ENCODE peak calls at places on chromosomes 1 and 21, in four cellular contexts. S is fibroblast of mammary gland, C is suprapubic skin, J is astrocyte of the spinal cord. N is an unnamed sample.

GRCh38 chr1:243841507-243841906 is 8.5 kb downstream of the AKT3 start:
- DNase-seq in S (peak), C (no peak), J (peak), N (no peak)

GRCh38 chr1:40989066-40989465 is 9.6 kb downstream of the CTPS1 start:
- DNase-seq in S (no peak), C (no peak), J (no peak), N (no peak)

GRCh38 chr1:59058681-59059441 is 238.0 kb upstream of the FGGY start:
- DNase-seq in S (no peak), C (no peak), J (no peak), N (no peak)

GRCh38 chr1:18927654-18928272 is 25.4 kb upstream of the ALDH4A1 start:
- DNase-seq in S (no peak), C (no peak), J (peak), N (no peak)

GRCh38 chr1:1758692-1759455 is 19.4 kb downstream of the NADK start:
- DNase-seq in S (peak), C (no peak), J (no peak), N (no peak)

GRCh38 chr1:159854693-159855192 is 7.7 kb downstream of the VSIG8 start:
- DNase-seq in S (peak), C (peak), J (peak), N (peak)

GRCh38 chr1:54774820-54775498 is 10.6 kb upstream of the PARS2 start:
- DNase-seq in S (peak), C (no peak), J (peak), N (peak)

GRCh38 chr1:12031039-12031980 is 12.0 kb downstream of the MIIP start:
- DNase-seq in S (peak), C (no peak), J (no peak), N (peak)

GRCh38 chr1:19585507-19585906 is 58.6 kb upstream of the NBL1 start:
- DNase-seq in S (no peak), C (no peak), J (no peak), N (no peak)

GRCh38 chr1:25146382-25146855 is 85.9 kb downstream of the SYF2 start:
- DNase-seq in S (no peak), C (no peak), J (no peak), N (no peak)

GRCh38 chr1:16139473-16139962 is 16.4 kb downstream of the EPHA2 start:
- DNase-seq in S (peak), C (no peak), J (peak), N (no peak)

GRCh38 chr1:195345149-195345548 is 1263.1 kb downstream of the KCNT2 start:
- DNase-seq in S (no peak), C (no peak), J (no peak), N (no peak)
- TF ChIP-seq CTCF in S (no peak), C (no peak), J (no peak), N (no peak)

GRCh38 chr1:108828074-108828961 is 28.6 kb downstream of the AKNAD1 start:
- DNase-seq in S (peak), C (peak), J (peak), N (peak)
- H3K4me3 ChIP-seq in S (peak), C (peak), J (no peak), N (no peak)

DNA sequence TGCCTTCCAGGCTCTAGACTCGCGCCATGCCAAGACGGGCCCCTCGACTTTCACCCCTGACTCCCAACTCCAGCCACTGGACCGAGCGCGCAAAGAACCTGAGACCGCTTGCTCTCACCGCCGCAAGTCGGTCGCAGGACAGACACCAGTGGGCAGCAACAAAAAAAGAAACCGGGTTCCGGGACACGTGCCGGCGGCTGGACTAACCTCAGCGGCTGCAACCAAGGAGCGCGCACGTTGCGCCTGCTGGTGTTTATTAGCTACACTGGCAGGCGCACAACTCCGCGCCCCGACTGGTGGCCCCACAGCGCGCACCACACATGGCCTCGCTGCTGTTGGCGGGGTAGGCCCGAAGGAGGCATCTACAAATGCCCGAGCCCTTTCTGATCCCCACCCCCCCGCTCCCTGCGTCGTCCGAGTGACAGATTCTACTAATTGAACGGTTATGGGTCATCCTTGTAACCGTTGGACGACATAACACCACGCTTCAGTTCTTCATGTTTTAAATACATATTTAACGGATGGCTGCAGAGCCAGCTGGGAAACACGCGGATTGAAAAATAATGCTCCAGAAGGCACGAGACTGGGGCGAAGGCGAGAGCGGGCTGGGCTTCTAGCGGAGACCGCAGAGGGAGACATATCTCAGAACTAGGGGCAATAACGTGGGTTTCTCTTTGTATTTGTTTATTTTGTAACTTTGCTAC is 2.0 kb upstream of the OLIG2 start:
- DNase-seq in S (no peak), C (no peak), J (no peak), N (no peak)
- TF ChIP-seq CTCF in S (no peak), C (no peak), J (no peak), N (no peak)

GRCh38 chr1:21631944-21632887 is 36.9 kb downstream of the RAP1GAP start:
- DNase-seq in S (no peak), C (no peak), J (no peak), N (peak)
- H3K4me3 ChIP-seq in S (no peak), C (no peak), J (no peak), N (no peak)

GRCh38 chr1:110477445-110477957 is 26.6 kb downstream of the PROK1 start:
- DNase-seq in S (no peak), C (no peak), J (no peak), N (no peak)
- TF ChIP-seq CTCF in S (no peak), C (no peak), J (peak), N (peak)

GRCh38 chr1:9203623-9204022 is 31.0 kb upstream of the H6PD start:
- DNase-seq in S (no peak), C (no peak), J (no peak), N (no peak)

GRCh38 chr1:9204156-9204720 is 30.3 kb upstream of the H6PD start:
- DNase-seq in S (no peak), C (no peak), J (no peak), N (no peak)

GRCh38 chr1:9201421-9202239 is 32.9 kb upstream of the H6PD start:
- DNase-seq in S (peak), C (no peak), J (peak), N (peak)

GRCh38 chr1:9200441-9200840 is 34.1 kb upstream of the H6PD start:
- DNase-seq in S (peak), C (no peak), J (no peak), N (no peak)

GRCh38 chr1:9202240-9202870 is 32.2 kb upstream of the H6PD start:
- DNase-seq in S (peak), C (no peak), J (no peak), N (peak)
- H3K4me3 ChIP-seq in S (peak), C (peak), J (peak), N (peak)

GRCh38 chr1:183019860-183020259 is 3.4 kb upstream of the LAMC1 start:
- DNase-seq in S (peak), C (no peak), J (peak), N (no peak)
- TF ChIP-seq CTCF in S (peak), C (no peak), J (peak), N (peak)

N was measured in brain microvascular endothelial cell.